ENCODE peak calls at places on chromosomes 4 and X, in nine cellular contexts. L is GM23338, X is GM12891, H is HL-60, D is K562, Z is transverse colon, Q is GM12892, K is vagina, U is HCT116. J is an unnamed sample.
A peak's percentile ranks its signal among the peaks of the same experiment; 100 is the strongest.

GRCh38 chr4:87975466-87975865 is at the start of gene SPP1:
- DNase-seq in X (no peak), L (peak; percentile 87), H (peak; percentile 81), D (no peak), Q (no peak), K (no peak), Z (no peak), U (no peak), J (no peak)

GRCh38 chrX:26922278-26922677 is 540.9 kb downstream of the PPP4R3C start:
- DNase-seq in Z (no peak), L (no peak), U (no peak), X (no peak), Q (no peak), H (no peak), D (no peak), K (no peak), J (no peak)

GRCh38 chr4:52052475-52052780 is 1.3 kb downstream of the SPATA18 start:
- DNase-seq in L (peak; percentile 26), Q (peak; percentile 17), K (no peak), H (no peak), X (peak; percentile 12), Z (no peak), U (no peak), D (no peak), J (peak; percentile 23)

GRCh38 chr4:96887857-96888256 is 1048.0 kb downstream of the PDHA2 start:
- DNase-seq in K (no peak), Q (no peak), X (no peak), H (no peak), U (no peak), L (no peak), Z (no peak), D (no peak), J (no peak)

GRCh38 chr4:128228778-128229457 is 58.7 kb downstream of the PGRMC2 start:
- DNase-seq in H (no peak), X (no peak), K (no peak), Z (no peak), Q (no peak), D (no peak), L (no peak), U (no peak), J (no peak)

GRCh38 chr4:112910109-112910736 is 139.2 kb upstream of the ANK2 start:
- DNase-seq in Q (no peak), H (no peak), D (no peak), K (no peak), Z (no peak), U (no peak), X (no peak), L (no peak), J (no peak)

GRCh38 chr4:73499996-73500765 is 18.6 kb downstream of the AFM start:
- DNase-seq in X (no peak), H (no peak), Q (no peak), K (no peak), U (no peak), L (no peak), D (no peak), Z (no peak), J (no peak)

GRCh38 chr4:160826339-160826679 is 1337.5 kb downstream of the FSTL5 start:
- DNase-seq in L (no peak), Q (no peak), K (no peak), X (no peak), H (no peak), U (no peak), Z (no peak), D (no peak), J (no peak)

GRCh38 chr4:182265881-182266280 is 22.7 kb downstream of the TENM3 start:
- DNase-seq in L (peak; percentile 54), X (no peak), K (no peak), Q (no peak), Z (no peak), D (no peak), H (no peak), U (peak; percentile 13), J (no peak)

GRCh38 chr4:5357863-5358262 is 306.6 kb downstream of the STK32B start:
- DNase-seq in H (no peak), Z (no peak), U (no peak), L (no peak), X (no peak), Q (no peak), D (no peak), K (no peak), J (no peak)

GRCh38 chr4:80226091-80226490 is 28.8 kb downstream of the PRDM8 start:
- DNase-seq in U (no peak), K (no peak), Q (no peak), D (no peak), Z (no peak), X (no peak), L (no peak), H (no peak), J (no peak)

GRCh38 chrX:127459784-127460183 is 592.4 kb downstream of the ACTRT1 start:
- DNase-seq in K (no peak), Z (no peak), D (no peak), U (no peak), X (no peak), L (peak; percentile 29), H (no peak), Q (no peak), J (no peak)

GRCh38 chrX:129617420-129617819 is 37.3 kb downstream of the APLN start:
- DNase-seq in H (no peak), K (no peak), U (no peak), Q (no peak), X (no peak), Z (no peak), L (no peak), D (no peak), J (no peak)

GRCh38 chrX:74450803-74451449 is 29.6 kb downstream of the SLC16A2 start:
- DNase-seq in Z (no peak), X (no peak), U (peak; percentile 10), Q (no peak), K (no peak), D (no peak), H (peak; percentile 72), L (no peak), J (no peak)

GRCh38 chrX:153416781-153417180 is 5.5 kb downstream of the ZFP92 start:
- DNase-seq in X (no peak), H (no peak), K (no peak), Q (no peak), Z (no peak), U (no peak), L (no peak), D (peak; percentile 23), J (no peak)

GRCh38 chr4:99430106-99430505 is 5.0 kb downstream of the ADH7 start:
- DNase-seq in Z (no peak), X (no peak), Q (no peak), L (no peak), H (no peak), U (no peak), K (no peak), D (no peak), J (no peak)

GRCh38 chrX:66675541-66675940 is 36.7 kb upstream of the EDA2R start:
- DNase-seq in K (no peak), D (no peak), H (no peak), L (no peak), U (no peak), Z (no peak), X (no peak), Q (no peak), J (no peak)

GRCh38 chr4:113293043-113293560 is 243.6 kb downstream of the ANK2 start:
- DNase-seq in Q (no peak), X (no peak), Z (no peak), D (no peak), K (no peak), U (no peak), H (no peak), L (peak; percentile 37), J (no peak)

DNA sequence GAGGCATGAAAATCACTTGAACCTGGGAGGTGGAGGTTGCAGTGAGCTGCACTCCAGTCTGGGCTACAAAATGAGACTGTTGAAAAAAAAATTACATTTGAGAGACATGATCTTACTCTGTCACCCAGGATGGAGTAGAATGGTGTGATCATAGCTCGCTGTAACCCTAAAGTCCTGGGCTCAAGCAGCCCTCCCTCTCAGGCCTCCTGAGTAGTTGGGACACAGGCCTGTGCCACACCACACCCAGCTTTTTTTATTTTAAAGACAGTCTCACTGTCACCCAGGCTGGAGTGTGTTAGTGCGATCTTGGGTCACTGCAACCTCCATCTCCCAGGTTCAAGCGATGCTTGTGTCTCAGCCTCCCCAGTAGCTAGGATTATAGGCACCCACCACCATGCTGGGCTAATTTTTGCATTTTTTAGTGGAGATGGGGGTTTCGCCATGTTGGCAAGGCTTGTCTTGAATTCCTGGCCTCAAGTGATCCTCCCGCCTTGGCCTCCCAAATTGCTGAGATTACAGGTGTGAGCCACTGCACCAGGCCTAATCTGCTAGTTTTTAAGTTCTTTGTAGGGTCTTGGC is 6.1 kb downstream of the RPS3A start:
- DNase-seq in L (no peak), K (no peak), X (no peak), Q (no peak), H (no peak), U (no peak), Z (no peak), D (no peak), J (no peak)
- TF ChIP-seq POLR2AphosphoS5 in L (peak; percentile 77), K (no peak), X (peak; percentile 66), Q (peak; percentile 84), H (peak; percentile 83), U (peak; percentile 83), Z (no peak), D (peak; percentile 76), J (no peak)

DNA sequence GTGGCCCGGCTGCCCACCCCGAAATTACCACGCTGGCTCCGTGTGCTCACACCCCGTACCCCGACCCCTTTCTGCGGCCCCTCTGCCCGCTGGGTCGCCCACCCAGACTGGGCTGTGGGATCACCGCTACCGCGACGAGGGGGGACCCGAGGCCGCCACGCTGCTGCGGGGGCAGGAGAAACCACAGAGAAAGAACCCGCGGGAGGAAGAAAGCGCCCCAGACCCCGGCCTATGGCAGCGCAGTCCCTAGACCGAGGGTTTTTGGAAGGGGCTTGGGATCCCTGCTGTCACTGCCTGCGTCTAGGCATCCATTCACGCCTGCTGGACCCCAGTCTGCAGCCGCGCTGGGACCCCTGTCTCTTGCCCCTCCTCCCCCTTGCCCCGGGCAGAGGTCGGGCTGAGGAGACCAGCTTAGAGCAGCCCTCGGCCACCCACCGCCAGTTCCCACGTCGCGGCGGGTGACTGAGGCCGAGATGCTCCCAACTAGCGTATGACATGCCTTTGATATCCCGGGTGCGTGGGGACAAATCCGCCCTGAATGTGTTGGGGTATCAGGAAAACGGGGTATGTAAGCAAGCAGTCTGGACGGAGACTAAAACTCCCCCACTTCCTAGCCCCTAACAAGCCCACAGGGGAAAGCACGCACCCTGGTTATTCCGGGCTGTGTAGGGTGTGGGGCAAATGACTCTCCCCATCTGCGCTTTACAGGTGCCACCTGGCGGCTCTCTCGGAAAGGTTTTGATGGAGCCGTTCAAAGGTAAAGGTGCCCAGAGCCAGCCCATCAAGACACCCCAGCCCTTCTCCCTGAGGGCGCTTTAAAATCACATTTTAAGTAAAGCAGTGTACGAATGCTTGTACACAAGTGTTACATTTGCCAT is 867 bp upstream of the INPP4B start:
- DNase-seq in L (peak; percentile 83), Q (no peak), Z (peak; percentile 71), U (peak; percentile 57), K (no peak), H (no peak), X (no peak), D (no peak), J (peak; percentile 52)
- TF ChIP-seq POLR2AphosphoS5 in L (no peak), Q (no peak), Z (no peak), U (no peak), K (no peak), H (no peak), X (no peak), D (no peak), J (no peak)

GRCh38 chr4:123896446-123897071 is 500.0 kb downstream of the SPRY1 start:
- DNase-seq in L (no peak), K (no peak), Z (no peak), X (no peak), D (no peak), H (no peak), U (no peak), Q (no peak), J (no peak)
- TF ChIP-seq POLR2AphosphoS5 in L (no peak), K (no peak), Z (no peak), X (no peak), D (no peak), H (no peak), U (no peak), Q (no peak), J (no peak)

GRCh38 chr4:2259541-2260267 is 2.2 kb downstream of the MXD4 start:
- DNase-seq in U (no peak), D (no peak), K (no peak), X (no peak), H (no peak), Z (peak; percentile 7), Q (no peak), L (no peak), J (no peak)
- TF ChIP-seq POLR2AphosphoS5 in U (no peak), D (no peak), K (no peak), X (no peak), H (no peak), Z (no peak), Q (no peak), L (no peak), J (no peak)